ENCODE peak calls at places on chromosomes 2 and 18, in four cellular contexts. J, X, T and Y are unnamed samples.

GRCh38 chr2:178324072-178324471 is 126.9 kb downstream of the PRKRA start:
- DNase-seq in J (no peak), X (no peak), T (no peak), Y (no peak)

GRCh38 chr2:216534809-216535208 is 36.2 kb downstream of the RPL37A start:
- DNase-seq in J (no peak), X (no peak), T (no peak), Y (no peak)

GRCh38 chr2:172440795-172441194 is 13.4 kb downstream of the ITGA6 start:
- DNase-seq in J (no peak), X (no peak), T (no peak), Y (no peak)

GRCh38 chr2:42834161-42834560 is 41.8 kb upstream of the HAAO start:
- DNase-seq in J (no peak), X (no peak), T (no peak), Y (no peak)

GRCh38 chr18:7084080-7084765 is 33.4 kb downstream of the LAMA1 start:
- DNase-seq in J (no peak), X (peak; percentile 17), T (peak; percentile 74), Y (peak; percentile 60)

GRCh38 chr18:79987566-79987965 is 797 bp downstream of the TXNL4A start:
- DNase-seq in J (no peak), X (no peak), T (peak; percentile 68), Y (no peak)

GRCh38 chr2:159035790-159036411 is 67.5 kb downstream of the TANC1 start:
- DNase-seq in J (no peak), X (no peak), T (peak; percentile 39), Y (peak; percentile 68)

GRCh38 chr2:2932692-2933305 is 444.8 kb downstream of the EIPR1 start:
- DNase-seq in J (no peak), X (no peak), T (no peak), Y (no peak)

GRCh38 chr2:157901325-157901724 is 25.2 kb upstream of the ACVR1 start:
- DNase-seq in J (no peak), X (no peak), T (no peak), Y (no peak)

GRCh38 chr2:26957524-26957923 is 12.9 kb upstream of the MAPRE3 start:
- DNase-seq in J (no peak), X (no peak), T (no peak), Y (no peak)

GRCh38 chr2:12008425-12009061 is 262.1 kb downstream of the LPIN1 start:
- DNase-seq in J (no peak), X (no peak), T (peak; percentile 28), Y (peak; percentile 64)

GRCh38 chr18:52220062-52220591 is 119.9 kb upstream of the DCC start:
- DNase-seq in J (no peak), X (no peak), T (no peak), Y (no peak)

GRCh38 chr2:61016392-61017002 is 1.0 kb upstream of the PEX13 start:
- DNase-seq in J (no peak), X (no peak), T (no peak), Y (no peak)

GRCh38 chr2:8546319-8547283 is 135.3 kb upstream of the ID2 start:
- DNase-seq in J (no peak), X (no peak), T (no peak), Y (no peak)

GRCh38 chr2:158733430-158733755 is 61.7 kb upstream of the DAPL1 start:
- DNase-seq in J (no peak), X (no peak), T (no peak), Y (no peak)

GRCh38 chr2:207255565-207255964 is 89.8 kb upstream of the KLF7 start:
- DNase-seq in J (no peak), X (no peak), T (peak; percentile 58), Y (no peak)

GRCh38 chr2:35989523-35989922 is 366.1 kb upstream of the CRIM1 start:
- DNase-seq in J (no peak), X (no peak), T (no peak), Y (no peak)

GRCh38 chr18:13276530-13277520 is 58.3 kb downstream of the LDLRAD4 start:
- DNase-seq in J (no peak), X (no peak), T (no peak), Y (no peak)

GRCh38 chr2:108115868-108116267 is 123.9 kb upstream of the SULT1C3 start:
- DNase-seq in J (no peak), X (no peak), T (no peak), Y (no peak)

GRCh38 chr18:60649816-60650215 is 277.2 kb upstream of the MC4R start:
- DNase-seq in J (no peak), X (no peak), T (no peak), Y (no peak)

GRCh38 chr2:241903121-241904010 is 33.8 kb downstream of the RTP5 start:
- DNase-seq in J (no peak), X (no peak), T (no peak), Y (no peak)

GRCh38 chr2:163479599-163479998 is 256.2 kb downstream of the FIGN start:
- DNase-seq in J (no peak), X (no peak), T (no peak), Y (no peak)

GRCh38 chr2:54669677-54670484 is 53.6 kb upstream of the EML6 start:
- DNase-seq in J (no peak), X (peak; percentile 49), T (peak; percentile 81), Y (peak; percentile 76)

GRCh38 chr2:196742685-196743084 is 56.8 kb downstream of the GTF3C3 start:
- DNase-seq in J (no peak), X (no peak), T (no peak), Y (peak; percentile 5)

GRCh38 chr2:60821587-60822302 is 59.6 kb upstream of the REL start:
- DNase-seq in J (no peak), X (no peak), T (no peak), Y (no peak)

GRCh38 chr2:1605102-1605501 is 139.2 kb downstream of the PXDN start:
- DNase-seq in J (no peak), X (no peak), T (peak; percentile 57), Y (peak; percentile 53)

GRCh38 chr18:12460874-12461273 is 53.1 kb downstream of the PRELID3A start:
- DNase-seq in J (no peak), X (no peak), T (no peak), Y (peak; percentile 56)

GRCh38 chr18:9066358-9066757 is 36.1 kb upstream of the NDUFV2 start:
- DNase-seq in J (no peak), X (no peak), T (no peak), Y (no peak)

GRCh38 chr2:227539465-227539956 is 59.2 kb upstream of the SCYGR2 start:
- DNase-seq in J (no peak), X (no peak), T (no peak), Y (no peak)

GRCh38 chr2:242060212-242060835 is 190.8 kb downstream of the RTP5 start:
- DNase-seq in J (no peak), X (peak; percentile 44), T (peak; percentile 92), Y (peak; percentile 71)

GRCh38 chr18:23810396-23810795 is 121.1 kb downstream of the LAMA3 start:
- DNase-seq in J (no peak), X (no peak), T (no peak), Y (no peak)

GRCh38 chr2:45637440-45637839 is 14.0 kb upstream of the PRKCE start:
- DNase-seq in J (no peak), X (no peak), T (peak; percentile 55), Y (peak; percentile 85)

GRCh38 chr2:1060987-1061386 is 110.3 kb downstream of the SNTG2 start:
- DNase-seq in J (no peak), X (no peak), T (no peak), Y (no peak)

GRCh38 chr2:191150451-191151314 is at the start of gene STAT4:
- DNase-seq in J (no peak), X (no peak), T (peak; percentile 66), Y (peak; percentile 47)

GRCh38 chr2:216004408-216005283 is 8.7 kb downstream of the MREG start:
- DNase-seq in J (no peak), X (no peak), T (no peak), Y (no peak)

GRCh38 chr2:199228887-199229819 is 228.6 kb downstream of the SATB2 start:
- DNase-seq in J (no peak), X (peak; percentile 92), T (peak; percentile 97), Y (peak; percentile 97)

GRCh38 chr2:238513346-238513745 is 86.6 kb downstream of the ASB1 start:
- DNase-seq in J (no peak), X (no peak), T (peak; percentile 81), Y (peak; percentile 29)